ENCODE peak calls at places on chromosome 1, in five cellular contexts. A, Z, C, P and D are unnamed samples.

GRCh38 chr1:109392788-109393580 is 4.7 kb downstream of the SORT1 start:
- DNase-seq in A (no peak), Z (peak), C (peak), P (no peak), D (no peak)

GRCh38 chr1:60678381-60678780 is 404.0 kb upstream of the NFIA start:
- DNase-seq in A (no peak), Z (no peak), C (no peak), P (no peak), D (no peak)

GRCh38 chr1:233256789-233257188 is 38.7 kb downstream of the PCNX2 start:
- DNase-seq in A (no peak), Z (no peak), C (no peak), P (no peak), D (no peak)

GRCh38 chr1:220225957-220226356 is 46.3 kb downstream of the RAB3GAP2 start:
- DNase-seq in A (no peak), Z (no peak), C (no peak), P (no peak), D (no peak)

GRCh38 chr1:189538271-189538670 is 939.4 kb downstream of the BRINP3 start:
- DNase-seq in A (no peak), Z (no peak), C (no peak), P (no peak), D (no peak)

GRCh38 chr1:36884029-36884701 is 150.2 kb downstream of the GRIK3 start:
- DNase-seq in A (no peak), Z (no peak), C (no peak), P (peak), D (no peak)

GRCh38 chr1:39098569-39099250 is 72.6 kb downstream of the NDUFS5 start:
- DNase-seq in A (peak), Z (peak), C (peak), P (peak), D (peak)

GRCh38 chr1:90925928-90926869 is 95.6 kb downstream of the ZNF644 start:
- DNase-seq in A (no peak), Z (no peak), C (no peak), P (no peak), D (no peak)

GRCh38 chr1:204384636-204385354 is 25.1 kb upstream of the PLEKHA6 start:
- DNase-seq in A (no peak), Z (peak), C (no peak), P (no peak), D (peak)

GRCh38 chr1:45306905-45307304 is 19.8 kb upstream of the HPDL start:
- DNase-seq in A (no peak), Z (no peak), C (no peak), P (no peak), D (no peak)

GRCh38 chr1:6972390-6972789 is 187.1 kb downstream of the CAMTA1 start:
- DNase-seq in A (no peak), Z (no peak), C (no peak), P (no peak), D (no peak)

GRCh38 chr1:10606070-10606469 is 131.3 kb downstream of the PEX14 start:
- DNase-seq in A (no peak), Z (no peak), C (no peak), P (no peak), D (no peak)

GRCh38 chr1:214573386-214574358 is 22.3 kb upstream of the PTPN14 start:
- DNase-seq in A (no peak), Z (no peak), C (no peak), P (no peak), D (no peak)